ENCODE peak calls at places on chromosome 14, in eight cellular contexts. W is activated gamma-delta T cell treated with Interleukin-2 at 50 U/mL for 16 hours, J is G401, M is Calu3, Z is T-helper 9 cell, C is GM13977, L is dermis blood vessel endothelial cell, B is GM03348. G is an unnamed sample.

GRCh38 chr14:101400815-101401214 is 160.5 kb upstream of the DIO3 start:
- DNase-seq in B (peak; percentile 55), L (peak; percentile 31), J (no peak), M (no peak), W (no peak), Z (no peak), C (no peak), G (no peak)

GRCh38 chr14:39322807-39323206 is 89.1 kb downstream of the MIA2 start:
- DNase-seq in C (no peak), J (no peak), M (no peak), W (no peak), Z (no peak), B (peak; percentile 52), L (peak; percentile 8), G (no peak)

GRCh38 chr14:53295985-53296582 is 143.0 kb upstream of the DDHD1 start:
- DNase-seq in W (peak; percentile 11), Z (no peak), L (peak; percentile 72), C (peak; percentile 23), M (peak; percentile 38), B (peak; percentile 53), J (peak; percentile 68), G (peak; percentile 41)

GRCh38 chr14:105419055-105419304 is 647 bp upstream of the MTA1 start:
- DNase-seq in M (no peak), Z (no peak), W (no peak), J (peak; percentile 50), C (no peak), L (no peak), B (no peak), G (no peak)

GRCh38 chr14:77113644-77114043 is 15.6 kb downstream of the CIPC start:
- DNase-seq in W (no peak), B (no peak), Z (no peak), C (no peak), L (no peak), J (no peak), M (no peak), G (no peak)

GRCh38 chr14:60736494-60736893 is 1.9 kb downstream of the MNAT1 start:
- DNase-seq in L (peak; percentile 78), W (no peak), M (no peak), J (no peak), Z (no peak), B (peak; percentile 69), C (no peak), G (no peak)

GRCh38 chr14:84036863-84037262 is 1493.1 kb upstream of the FLRT2 start:
- DNase-seq in C (no peak), Z (no peak), M (no peak), W (no peak), L (peak; percentile 44), J (no peak), B (peak; percentile 2), G (no peak)

GRCh38 chr14:22333408-22334274 is 255.4 kb downstream of the DAD1 start:
- DNase-seq in Z (no peak), C (no peak), W (peak; percentile 35), L (peak; percentile 58), M (peak; percentile 54), B (peak; percentile 9), J (no peak), G (no peak)

GRCh38 chr14:66638688-66639087 is 130.7 kb downstream of the GPHN start:
- DNase-seq in L (peak; percentile 52), Z (no peak), B (peak; percentile 26), C (no peak), M (no peak), W (no peak), J (no peak), G (no peak)

GRCh38 chr14:67526676-67527459 is 6.2 kb upstream of the PLEKHH1 start:
- DNase-seq in B (peak; percentile 62), M (peak; percentile 45), C (peak; percentile 64), W (peak; percentile 38), J (peak; percentile 90), L (peak; percentile 71), Z (no peak), G (peak; percentile 79)

GRCh38 chr14:64702493-64703392 is 1.5 kb upstream of the PLEKHG3 start:
- DNase-seq in J (no peak), W (peak; percentile 20), B (no peak), C (no peak), M (peak; percentile 80), L (no peak), Z (peak; percentile 40), G (no peak)

GRCh38 chr14:71960620-71961353 is 28.6 kb downstream of the RGS6 start:
- DNase-seq in W (no peak), C (no peak), J (no peak), M (no peak), Z (no peak), L (no peak), B (no peak), G (no peak)

GRCh38 chr14:84272290-84272721 is 1257.6 kb upstream of the FLRT2 start:
- DNase-seq in C (no peak), L (no peak), Z (no peak), J (no peak), M (no peak), W (no peak), B (no peak), G (no peak)

GRCh38 chr14:39773387-39773786 is 341.2 kb upstream of the FBXO33 start:
- DNase-seq in J (no peak), Z (no peak), W (no peak), M (no peak), B (no peak), C (no peak), L (no peak), G (no peak)

GRCh38 chr14:68284333-68284732 is 464.8 kb downstream of the RAD51B start:
- DNase-seq in W (no peak), C (no peak), L (no peak), J (no peak), B (peak; percentile 47), M (no peak), Z (no peak), G (no peak)

GRCh38 chr14:69860221-69860620 is 19.0 kb upstream of the SMOC1 start:
- DNase-seq in C (no peak), L (no peak), B (no peak), M (no peak), J (no peak), W (no peak), Z (no peak), G (no peak)

GRCh38 chr14:71410578-71411279 is 503.5 kb downstream of the PCNX1 start:
- DNase-seq in L (no peak), Z (no peak), C (no peak), W (no peak), M (no peak), B (no peak), J (no peak), G (no peak)

GRCh38 chr14:100911665-100912316 is 8.3 kb upstream of the RTL1 start:
- DNase-seq in Z (no peak), W (no peak), L (no peak), C (no peak), J (no peak), M (no peak), B (no peak), G (no peak)

GRCh38 chr14:55599250-55599879 is 19.4 kb downstream of the KTN1 start:
- DNase-seq in J (no peak), Z (no peak), W (no peak), B (no peak), L (peak; percentile 82), M (peak; percentile 82), C (no peak), G (no peak)

GRCh38 chr14:87196436-87196835 is 796.5 kb downstream of the GALC start:
- DNase-seq in J (no peak), C (no peak), B (no peak), L (no peak), M (no peak), Z (no peak), W (no peak), G (no peak)

GRCh38 chr14:31207287-31207745 is 277 bp downstream of the HECTD1 start:
- DNase-seq in Z (no peak), B (no peak), L (no peak), C (no peak), W (no peak), M (no peak), J (no peak), G (no peak)

GRCh38 chr14:102754370-102755262 is 22.6 kb upstream of the TRAF3 start:
- DNase-seq in C (peak; percentile 81), W (no peak), L (no peak), B (no peak), J (no peak), Z (no peak), M (no peak), G (no peak)

GRCh38 chr14:104359301-104359968 is 220.1 kb upstream of the C14orf180 start:
- DNase-seq in C (no peak), B (no peak), J (no peak), M (no peak), Z (no peak), L (no peak), W (no peak), G (no peak)

GRCh38 chr14:100825691-100826331 is at the start of gene MEG3:
- DNase-seq in J (peak; percentile 92), L (peak; percentile 70), C (no peak), Z (no peak), W (no peak), B (peak; percentile 88), M (no peak), G (peak; percentile 87)

GRCh38 chr14:21902561-21903199 is 229.1 kb upstream of the OR4E1 start:
- DNase-seq in M (no peak), Z (peak; percentile 5), C (no peak), J (no peak), L (peak; percentile 47), B (no peak), W (peak; percentile 29), G (no peak)

GRCh38 chr14:89303452-89304435 is 113.3 kb downstream of the FOXN3 start:
- DNase-seq in Z (no peak), J (peak; percentile 79), C (peak; percentile 64), W (no peak), B (peak; percentile 69), M (no peak), L (peak; percentile 74), G (peak; percentile 54)

G was measured in cerebellum.